ENCODE peak calls at places on chromosome 19, in five cellular contexts. O, F, Z, J and N are unnamed samples.

GRCh38 chr19:2815191-2815614 is 4.5 kb upstream of the ZNF554 start:
- DNase-seq in F (no peak), Z (no peak), J (no peak), O (no peak), N (no peak)

GRCh38 chr19:16293133-16294085 is 31.2 kb upstream of the KLF2 start:
- DNase-seq in Z (peak), F (peak), O (no peak), J (peak), N (peak)

GRCh38 chr19:13055213-13056051 is 47.2 kb downstream of the LYL1 start:
- DNase-seq in F (peak), Z (peak), O (peak), J (peak), N (no peak)

GRCh38 chr19:45057444-45057843 is 18.6 kb downstream of the CLASRP start:
- DNase-seq in J (no peak), Z (no peak), F (no peak), O (no peak), N (no peak)

GRCh38 chr19:42216653-42217521 is 590 bp downstream of the DEDD2 start:
- DNase-seq in Z (no peak), J (no peak), O (peak), F (peak), N (no peak)

GRCh38 chr19:32675720-32676185 is at the start of gene RGS9BP:
- DNase-seq in O (peak), Z (no peak), J (no peak), F (peak), N (no peak)

GRCh38 chr19:15025237-15025636 is 24.0 kb upstream of the CASP14 start:
- DNase-seq in O (peak), Z (no peak), F (no peak), J (no peak), N (no peak)

GRCh38 chr19:46798713-46799112 is 10.3 kb upstream of the SLC1A5 start:
- DNase-seq in F (no peak), Z (no peak), J (no peak), O (no peak), N (no peak)

GRCh38 chr19:14979498-14980255 is at the start of gene SLC1A6:
- DNase-seq in Z (no peak), J (no peak), O (peak), F (no peak), N (no peak)